ENCODE peak calls at places on chromosomes 3 and 15, in seven cellular contexts. E, N, X, G, M, Q and J are unnamed samples.

GRCh38 chr3:64272842-64273241 is 47.6 kb upstream of the PRICKLE2 start:
- DNase-seq in M (no peak), N (no peak), X (no peak), E (no peak), Q (no peak), G (no peak), J (no peak)

GRCh38 chr15:90413411-90414379 is 25.7 kb downstream of the IQGAP1 start:
- DNase-seq in Q (no peak), G (no peak), N (no peak), X (no peak), M (no peak), E (no peak), J (no peak)

GRCh38 chr3:155281892-155282291 is 11.6 kb downstream of the STRIT1 start:
- DNase-seq in G (no peak), Q (no peak), X (no peak), N (no peak), M (no peak), E (no peak), J (no peak)

GRCh38 chr3:161296814-161297213 is 74.5 kb downstream of the SPTSSB start:
- DNase-seq in M (no peak), X (no peak), E (no peak), N (no peak), G (no peak), Q (no peak), J (no peak)

GRCh38 chr3:14688525-14688924 is 13.6 kb downstream of the C3orf20 start:
- DNase-seq in X (no peak), G (no peak), M (no peak), E (no peak), Q (peak), N (no peak), J (no peak)

GRCh38 chr15:45048784-45049631 is 26.0 kb downstream of the SORD start:
- DNase-seq in G (peak), Q (no peak), X (no peak), N (no peak), E (no peak), M (no peak), J (no peak)

GRCh38 chr3:168844502-168845482 is 749.1 kb upstream of the GOLIM4 start:
- DNase-seq in X (no peak), G (no peak), E (no peak), Q (no peak), M (no peak), N (no peak), J (no peak)

GRCh38 chr3:128322030-128323022 is 144.4 kb downstream of the DNAJB8 start:
- DNase-seq in Q (no peak), E (no peak), M (no peak), G (peak), X (peak), N (no peak), J (peak)

GRCh38 chr3:140630866-140631265 is 47.0 kb upstream of the TRIM42 start:
- DNase-seq in N (no peak), X (no peak), E (no peak), Q (no peak), G (no peak), M (no peak), J (no peak)

GRCh38 chr3:152257246-152258074 is 11.3 kb upstream of the MBNL1 start:
- DNase-seq in X (no peak), E (no peak), Q (peak), N (no peak), M (no peak), G (no peak), J (no peak)

GRCh38 chr3:196603683-196604082 is 35.2 kb downstream of the FBXO45 start:
- DNase-seq in Q (no peak), M (no peak), X (no peak), E (no peak), N (no peak), G (no peak), J (no peak)

GRCh38 chr3:61772439-61772838 is 211.1 kb downstream of the PTPRG start:
- DNase-seq in G (no peak), X (no peak), Q (no peak), E (no peak), N (no peak), M (no peak), J (no peak)

GRCh38 chr3:58049143-58049785 is 41.0 kb downstream of the FLNB start:
- DNase-seq in E (no peak), G (peak), Q (no peak), N (peak), X (peak), M (peak), J (no peak)

GRCh38 chr3:79236488-79236887 is 531.3 kb downstream of the ROBO1 start:
- DNase-seq in E (no peak), Q (no peak), N (no peak), X (no peak), M (no peak), G (no peak), J (no peak)

GRCh38 chr15:41048397-41048796 is 67.7 kb downstream of the INO80 start:
- DNase-seq in M (peak), E (no peak), Q (no peak), N (no peak), G (no peak), X (no peak), J (no peak)

GRCh38 chr3:188262913-188263683 is 109.1 kb downstream of the LPP start:
- DNase-seq in G (no peak), Q (no peak), N (no peak), M (peak), X (no peak), E (no peak), J (no peak)

GRCh38 chr15:90478981-90479481 is 50.7 kb upstream of the CRTC3 start:
- DNase-seq in N (peak), X (no peak), Q (no peak), G (no peak), M (no peak), E (no peak), J (no peak)

GRCh38 chr3:17156864-17157263 is 272.1 kb downstream of the PLCL2 start:
- DNase-seq in N (no peak), G (no peak), E (no peak), Q (no peak), X (no peak), M (no peak), J (no peak)

GRCh38 chr15:51283026-51283425 is 55.4 kb downstream of the CYP19A1 start:
- DNase-seq in M (no peak), X (no peak), E (no peak), G (no peak), N (no peak), Q (peak), J (no peak)

GRCh38 chr3:5304789-5305680 is 117.5 kb downstream of the EDEM1 start:
- DNase-seq in N (peak), M (peak), E (peak), Q (no peak), G (peak), X (peak), J (peak)

DNA sequence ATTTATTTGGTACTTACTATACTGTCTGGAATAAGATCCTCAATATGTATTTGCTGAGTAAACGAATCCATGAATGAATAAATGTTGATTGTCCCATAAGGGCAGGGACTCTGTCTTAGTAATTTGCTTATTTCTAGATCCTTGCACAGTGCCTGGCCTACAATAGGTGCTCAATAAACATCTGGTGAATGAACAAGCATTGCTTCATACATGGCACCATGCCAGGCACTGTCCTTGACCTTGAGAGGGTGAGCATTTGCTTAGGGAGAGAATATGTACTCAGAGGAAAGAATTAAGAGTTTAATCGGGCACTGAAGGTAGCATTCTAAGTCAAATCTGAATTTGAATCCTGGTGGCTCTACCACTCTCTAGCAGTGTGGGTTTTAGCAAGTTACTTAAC is 282.1 kb downstream of the THSD4 start:
- DNase-seq in M (no peak), Q (no peak), N (no peak), G (no peak), X (no peak), E (no peak), J (peak)
- TF ChIP-seq JUND in M (no peak), Q (no peak), N (no peak), G (no peak), X (no peak), E (no peak), J (no peak)

DNA sequence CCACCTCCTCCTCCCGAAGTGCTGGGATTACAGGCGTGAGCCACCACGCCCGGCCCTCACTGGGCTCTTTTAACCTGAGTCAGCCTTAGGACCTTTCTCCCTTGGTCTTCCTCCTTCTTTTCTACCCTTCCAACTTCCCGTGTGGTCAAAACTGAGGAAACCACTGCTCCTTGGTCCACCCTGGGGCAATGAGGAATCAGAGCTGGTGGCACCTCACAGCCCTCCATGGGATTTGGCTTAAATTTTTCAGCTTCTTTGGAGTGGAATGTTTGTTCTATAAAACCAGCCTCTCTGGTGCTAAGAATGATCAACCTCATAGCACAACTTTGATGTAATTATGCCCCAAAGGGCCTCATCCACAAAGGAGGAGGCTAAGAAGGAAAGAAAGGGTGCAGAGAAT is 76.6 kb upstream of the CFAP20DC start:
- DNase-seq in X (no peak), Q (no peak), G (no peak), M (no peak), N (no peak), E (no peak), J (no peak)
- TF ChIP-seq JUND in X (no peak), Q (no peak), G (no peak), M (no peak), N (no peak), E (no peak), J (no peak)

DNA sequence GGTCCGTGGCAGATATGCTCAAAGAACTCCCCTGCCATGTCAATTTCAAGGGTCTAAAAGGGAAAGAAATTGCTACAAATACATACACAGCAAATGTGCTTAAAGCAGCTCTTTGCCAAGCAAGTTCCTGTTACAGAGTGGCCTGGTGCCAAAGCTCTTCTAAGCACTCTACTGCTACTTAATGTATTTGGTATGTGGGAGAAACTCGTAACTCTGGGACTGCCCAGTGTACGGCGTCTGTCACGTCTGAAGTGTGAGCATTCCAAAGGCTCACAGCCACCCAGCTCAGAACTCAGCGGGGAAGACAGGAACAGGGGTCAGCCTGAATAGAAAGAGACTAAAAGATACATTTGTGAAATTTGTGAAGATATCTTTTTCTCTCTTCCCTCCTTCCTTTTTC is 54.6 kb downstream of the RBMS3 start:
- DNase-seq in X (no peak), E (peak), G (no peak), M (no peak), Q (no peak), N (peak), J (peak)
- TF ChIP-seq JUND in X (no peak), E (peak), G (no peak), M (no peak), Q (no peak), N (no peak), J (no peak)

GRCh38 chr3:42456211-42456610 is 45.8 kb upstream of the LYZL4 start:
- DNase-seq in M (no peak), G (no peak), X (no peak), E (no peak), Q (no peak), N (no peak), J (no peak)
- TF ChIP-seq JUND in M (no peak), G (no peak), X (no peak), E (no peak), Q (no peak), N (no peak), J (no peak)